ENCODE peak calls at places on chromosome 3, in eight cellular contexts. L is SJCRH30, B is fibroblast of lung, E is thoracic aorta, W is GM23248, A is adrenal gland, I is body of pancreas, Q is PC-9. T is an unnamed sample. For H3K27me3 and H3K36me3, the result is how much of the 10 kb centered on the place peaks cover.

GRCh38 chr3:41202834-41203345 is 3.6 kb downstream of the CTNNB1 start:
- DNase-seq in L (peak), B (peak), E (no peak), W (peak), A (peak), I (peak), Q (peak), T (peak)

GRCh38 chr3:16305121-16305541 is 40.1 kb downstream of the OXNAD1 start:
- DNase-seq in L (no peak), B (no peak), E (no peak), W (no peak), A (no peak), I (no peak), Q (no peak), T (no peak)

GRCh38 chr3:112634786-112635541 is 6.0 kb downstream of the CCDC80 start:
- DNase-seq in L (no peak), B (no peak), E (no peak), W (peak), A (no peak), I (no peak), Q (no peak), T (no peak)

GRCh38 chr3:60742606-60743145 is 508.6 kb downstream of the FHIT start:
- DNase-seq in L (peak), B (peak), E (no peak), W (peak), A (no peak), I (peak), Q (peak), T (no peak)

GRCh38 chr3:162141232-162141631 is 644.6 kb downstream of the OTOL1 start:
- DNase-seq in L (peak), B (peak), E (no peak), W (peak), A (no peak), I (no peak), Q (no peak), T (peak)

GRCh38 chr3:167872941-167873340 is 137.4 kb downstream of the SERPINI1 start:
- DNase-seq in L (no peak), B (no peak), E (no peak), W (peak), A (no peak), I (no peak), Q (no peak), T (no peak)

GRCh38 chr3:129195731-129196256 is 12.1 kb upstream of the CNBP start:
- DNase-seq in L (no peak), B (peak), E (peak), W (peak), A (peak), I (no peak), Q (peak), T (peak)

GRCh38 chr3:9497821-9498565 is 55.6 kb downstream of the LHFPL4 start:
- DNase-seq in L (no peak), B (peak), E (no peak), W (peak), A (no peak), I (no peak), Q (peak), T (peak)

GRCh38 chr3:143120716-143121239 is 1.2 kb downstream of the CHST2 start:
- DNase-seq in L (no peak), B (peak), E (no peak), W (peak), A (no peak), I (no peak), Q (no peak), T (peak)

GRCh38 chr3:30680789-30681188 is 74.4 kb downstream of the TGFBR2 start:
- DNase-seq in L (no peak), B (peak), E (no peak), W (peak), A (no peak), I (no peak), Q (no peak), T (no peak)

GRCh38 chr3:98971183-98971681 is 69.7 kb upstream of the DCBLD2 start:
- DNase-seq in L (no peak), B (peak), E (no peak), W (peak), A (no peak), I (no peak), Q (peak), T (peak)

GRCh38 chr3:136995652-136996051 is 37.9 kb downstream of the IL20RB start:
- DNase-seq in L (no peak), B (no peak), E (no peak), W (peak), A (no peak), I (no peak), Q (no peak), T (peak)

DNA sequence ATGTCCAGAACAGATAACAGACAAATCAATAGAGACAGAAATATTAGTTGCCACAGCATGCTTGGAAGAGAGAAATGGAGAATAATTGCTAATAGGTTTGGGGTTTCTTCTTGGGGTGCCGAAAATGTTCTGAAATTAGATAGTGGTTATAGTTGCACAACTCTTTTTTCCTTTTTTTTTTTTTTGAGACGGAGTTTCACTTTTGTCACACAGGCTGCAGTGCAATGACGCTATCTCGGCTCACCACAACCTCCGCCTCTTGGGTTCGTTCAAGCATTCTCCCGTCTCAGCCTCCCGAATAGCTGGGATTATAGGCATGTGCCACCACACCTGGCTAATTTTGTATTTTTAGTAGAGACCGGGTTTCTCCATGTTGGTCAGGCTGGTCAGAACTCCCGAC is 163.3 kb downstream of the PLCH1 start:
- DNase-seq in L (no peak), B (no peak), E (no peak), W (no peak), A (no peak), I (no peak), Q (no peak), T (no peak)
- H3K4me3 ChIP-seq in L (no peak), B (no peak), E (no peak), W (no peak), A (no peak), I (no peak), Q (no peak), T (no peak)

GRCh38 chr3:148866261-148866660 is 1.2 kb downstream of the CPA3 start:
- DNase-seq in L (no peak), B (peak), E (no peak), W (peak), A (no peak), I (no peak), Q (no peak), T (no peak)
- H3K27me3 ChIP-seq in L (under half), B (under half), E (under half), W (under half), A (under half), I (under half), Q (under half), T (under half)

GRCh38 chr3:47398218-47398617 is 17.4 kb downstream of the PTPN23 start:
- DNase-seq in L (no peak), B (no peak), E (no peak), W (no peak), A (no peak), I (no peak), Q (no peak), T (no peak)

GRCh38 chr3:47404420-47404819 is 23.6 kb downstream of the PTPN23 start:
- DNase-seq in L (no peak), B (peak), E (no peak), W (no peak), A (peak), I (no peak), Q (no peak), T (no peak)

GRCh38 chr3:47394867-47395266 is 14.0 kb downstream of the PTPN23 start:
- DNase-seq in L (peak), B (no peak), E (no peak), W (no peak), A (peak), I (no peak), Q (no peak), T (no peak)

GRCh38 chr3:47399016-47399415 is 18.2 kb downstream of the PTPN23 start:
- DNase-seq in L (no peak), B (no peak), E (no peak), W (no peak), A (no peak), I (no peak), Q (no peak), T (no peak)

GRCh38 chr3:47399531-47400270 is 18.9 kb downstream of the PTPN23 start:
- DNase-seq in L (no peak), B (no peak), E (no peak), W (peak), A (no peak), I (no peak), Q (no peak), T (no peak)
- H3K36me3 ChIP-seq in L (under half), B (under half), E (under half), W (under half), A (under half), I (under half), Q (under half), T (under half)

GRCh38 chr3:64270143-64270542 is 44.9 kb upstream of the PRICKLE2 start:
- DNase-seq in L (no peak), B (no peak), E (no peak), W (no peak), A (no peak), I (no peak), Q (no peak), T (no peak)

GRCh38 chr3:64268926-64269325 is 43.7 kb upstream of the PRICKLE2 start:
- DNase-seq in L (no peak), B (no peak), E (no peak), W (no peak), A (peak), I (no peak), Q (no peak), T (no peak)

GRCh38 chr3:64266983-64267382 is 41.7 kb upstream of the PRICKLE2 start:
- DNase-seq in L (no peak), B (peak), E (no peak), W (peak), A (no peak), I (no peak), Q (no peak), T (no peak)

GRCh38 chr3:64266065-64266874 is 41.0 kb upstream of the PRICKLE2 start:
- DNase-seq in L (no peak), B (peak), E (no peak), W (peak), A (peak), I (no peak), Q (no peak), T (peak)

GRCh38 chr3:64267774-64268604 is 42.7 kb upstream of the PRICKLE2 start:
- DNase-seq in L (peak), B (peak), E (no peak), W (peak), A (peak), I (peak), Q (no peak), T (no peak)
- H3K4me3 ChIP-seq in L (no peak), B (peak), E (peak), W (peak), A (peak), I (no peak), Q (peak), T (no peak)

GRCh38 chr3:42503957-42504333 is 1.5 kb downstream of the VIPR1 start:
- DNase-seq in L (no peak), B (no peak), E (no peak), W (no peak), A (no peak), I (peak), Q (no peak), T (no peak)

GRCh38 chr3:42503251-42503924 is 945 bp downstream of the VIPR1 start:
- DNase-seq in L (no peak), B (no peak), E (no peak), W (no peak), A (no peak), I (peak), Q (no peak), T (no peak)

GRCh38 chr3:42505203-42505848 is 2.9 kb downstream of the VIPR1 start:
- DNase-seq in L (no peak), B (no peak), E (no peak), W (no peak), A (no peak), I (peak), Q (no peak), T (no peak)

GRCh38 chr3:42505849-42506410 is 3.5 kb downstream of the VIPR1 start:
- DNase-seq in L (no peak), B (no peak), E (no peak), W (no peak), A (no peak), I (peak), Q (no peak), T (no peak)

GRCh38 chr3:42504334-42505202 is 2.1 kb downstream of the VIPR1 start:
- DNase-seq in L (no peak), B (no peak), E (no peak), W (no peak), A (no peak), I (peak), Q (no peak), T (no peak)
- H3K27me3 ChIP-seq in L (under half), B (under half), E (under half), W (half or more), A (under half), I (under half), Q (under half), T (under half)

GRCh38 chr3:14117468-14118399 is 6.9 kb downstream of the CHCHD4 start:
- DNase-seq in L (no peak), B (no peak), E (no peak), W (no peak), A (no peak), I (no peak), Q (no peak), T (no peak)
- H3K36me3 ChIP-seq in L (under half), B (under half), E (under half), W (under half), A (under half), I (under half), Q (under half), T (under half)